ENCODE peak calls at places on chromosome 10, in seven cellular contexts. L is psoas muscle; Q is GM12865; K is upper lobe of left lung; R is activated CD8-positive, alpha-beta memory T cell treated with anti-CD3 and anti-CD28 coated beads for 48 hours; A is fibroblast of the aortic adventitia; S is ureter. Z is an unnamed sample.

GRCh38 chr10:58577394-58577793 is 64.7 kb downstream of the BICC1 start:
- DNase-seq in K (no peak), A (peak), R (no peak), S (no peak), L (no peak), Q (no peak), Z (no peak)

GRCh38 chr10:130418731-130419130 is 282.5 kb downstream of the GLRX3 start:
- DNase-seq in A (no peak), R (no peak), K (no peak), Q (no peak), S (no peak), L (no peak), Z (no peak)

GRCh38 chr10:128400564-128400963 is 274.3 kb upstream of the MKI67 start:
- DNase-seq in S (no peak), R (no peak), A (no peak), K (no peak), Q (no peak), L (no peak), Z (no peak)

GRCh38 chr10:80700252-80700651 is 162.6 kb downstream of the SH2D4B start:
- DNase-seq in R (no peak), K (no peak), L (no peak), Q (no peak), S (no peak), A (no peak), Z (no peak)

GRCh38 chr10:8416755-8417154 is 362.3 kb downstream of the GATA3 start:
- DNase-seq in Q (no peak), R (no peak), L (no peak), A (no peak), S (no peak), K (no peak), Z (no peak)

GRCh38 chr10:44873156-44873555 is 38.0 kb upstream of the TMEM72 start:
- DNase-seq in S (no peak), A (peak), L (no peak), R (no peak), Q (no peak), K (no peak), Z (no peak)

GRCh38 chr10:101219137-101219945 is 9.9 kb downstream of the LBX1 start:
- DNase-seq in S (no peak), R (no peak), A (no peak), Q (no peak), K (no peak), L (no peak), Z (no peak)

GRCh38 chr10:15146366-15146765 is 22.1 kb downstream of the NMT2 start:
- DNase-seq in K (no peak), L (no peak), S (no peak), A (no peak), R (no peak), Q (peak), Z (no peak)

GRCh38 chr10:98572594-98572993 is 125.9 kb upstream of the HPS1 start:
- DNase-seq in Q (no peak), R (no peak), K (no peak), L (no peak), S (no peak), A (no peak), Z (no peak)

GRCh38 chr10:93224005-93224779 is 150.5 kb downstream of the CYP26A1 start:
- DNase-seq in A (no peak), L (no peak), S (no peak), Q (peak), K (no peak), R (no peak), Z (no peak)

GRCh38 chr10:71138126-71138860 is 74.1 kb upstream of the UNC5B start:
- DNase-seq in A (no peak), K (no peak), L (no peak), S (peak), Q (no peak), R (no peak), Z (peak)

GRCh38 chr10:61376908-61377368 is 76.2 kb downstream of the TMEM26 start:
- DNase-seq in K (no peak), A (no peak), L (no peak), Q (no peak), S (no peak), R (no peak), Z (no peak)

GRCh38 chr10:48506147-48506917 is 98.5 kb downstream of the ARHGAP22 start:
- DNase-seq in A (peak), R (no peak), S (peak), K (no peak), Q (peak), L (no peak), Z (peak)

GRCh38 chr10:7153750-7154149 is 257.1 kb downstream of the SFMBT2 start:
- DNase-seq in L (no peak), A (peak), Q (no peak), K (no peak), R (no peak), S (no peak), Z (no peak)

GRCh38 chr10:93206652-93207051 is 133.0 kb downstream of the CYP26A1 start:
- DNase-seq in K (no peak), L (no peak), A (no peak), S (no peak), R (no peak), Q (no peak), Z (no peak)

GRCh38 chr10:123621492-123621891 is 44.7 kb upstream of the GPR26 start:
- DNase-seq in L (no peak), R (no peak), A (no peak), Q (no peak), K (no peak), S (no peak), Z (no peak)

GRCh38 chr10:127441350-127442219 is 107.5 kb upstream of the NPS start:
- DNase-seq in S (peak), L (no peak), Q (no peak), K (no peak), R (no peak), A (no peak), Z (no peak)

GRCh38 chr10:90413196-90413595 is 444.6 kb downstream of the HTR7 start:
- DNase-seq in L (no peak), S (no peak), R (no peak), Q (no peak), A (peak), K (no peak), Z (no peak)

GRCh38 chr10:3108575-3109105 is 41.3 kb downstream of the PFKP start:
- DNase-seq in L (no peak), S (no peak), A (no peak), K (no peak), Q (no peak), R (no peak), Z (no peak)

GRCh38 chr10:27020243-27020642 is 80.1 kb downstream of the ANKRD26 start:
- DNase-seq in S (no peak), K (no peak), R (no peak), A (no peak), Q (no peak), L (no peak), Z (no peak)

GRCh38 chr10:63094405-63094804 is 38.7 kb upstream of the NRBF2 start:
- DNase-seq in Q (no peak), R (no peak), S (no peak), A (peak), K (peak), L (no peak), Z (no peak)

GRCh38 chr10:72832701-72833100 is 60.8 kb upstream of the OIT3 start:
- DNase-seq in A (peak), Q (no peak), K (no peak), S (no peak), R (no peak), L (no peak), Z (no peak)

GRCh38 chr10:115829501-115830215 is 443.3 kb downstream of the GFRA1 start:
- DNase-seq in A (peak), K (no peak), Q (no peak), R (no peak), S (no peak), L (no peak), Z (no peak)

GRCh38 chr10:17381502-17382142 is 72.8 kb downstream of the ST8SIA6 start:
- DNase-seq in K (no peak), R (no peak), L (no peak), Q (no peak), A (peak), S (no peak), Z (no peak)

GRCh38 chr10:109191823-109192222 is 731.5 kb downstream of the XPNPEP1 start:
- DNase-seq in K (no peak), L (no peak), R (no peak), Q (no peak), S (no peak), A (no peak), Z (no peak)

GRCh38 chr10:75034131-75034512 is 77.3 kb upstream of the SAMD8 start:
- DNase-seq in L (no peak), Q (no peak), S (no peak), K (no peak), R (no peak), A (no peak), Z (no peak)

GRCh38 chr10:43083764-43084163 is 6.9 kb downstream of the RET start:
- DNase-seq in Q (no peak), K (no peak), L (no peak), R (no peak), A (no peak), S (no peak), Z (no peak)

GRCh38 chr10:88281592-88282268 is 301.4 kb downstream of the RNLS start:
- DNase-seq in Q (no peak), R (no peak), K (no peak), S (no peak), L (no peak), A (peak), Z (no peak)

GRCh38 chr10:35369049-35369760 is 32.9 kb downstream of the CCNY start:
- DNase-seq in A (peak), R (no peak), K (no peak), Q (no peak), S (no peak), L (no peak), Z (no peak)

GRCh38 chr10:49615213-49615612 is 1.4 kb downstream of the CHAT start:
- DNase-seq in K (peak), R (no peak), Q (no peak), L (no peak), S (no peak), A (no peak), Z (no peak)

GRCh38 chr10:123622381-123622780 is 43.8 kb upstream of the GPR26 start:
- DNase-seq in S (no peak), Q (no peak), R (no peak), L (no peak), K (no peak), A (no peak), Z (no peak)

GRCh38 chr10:14971867-14972448 is 12.8 kb downstream of the MEIG1 start:
- DNase-seq in K (peak), L (peak), S (no peak), R (no peak), Q (peak), A (peak), Z (peak)

GRCh38 chr10:131006458-131007256 is 304.9 kb downstream of the TCERG1L start:
- DNase-seq in Q (no peak), R (no peak), L (no peak), A (no peak), K (no peak), S (no peak), Z (no peak)

GRCh38 chr10:16854623-16855022 is 37.4 kb upstream of the RSU1 start:
- DNase-seq in A (peak), Q (no peak), L (no peak), R (no peak), S (no peak), K (no peak), Z (no peak)

GRCh38 chr10:28391283-28391682 is 88.4 kb upstream of the MPP7 start:
- DNase-seq in S (no peak), Q (no peak), R (no peak), K (no peak), A (no peak), L (no peak), Z (no peak)

GRCh38 chr10:96496281-96496925 is 17.3 kb downstream of the TLL2 start:
- DNase-seq in K (no peak), Q (peak), L (no peak), R (no peak), S (no peak), A (peak), Z (no peak)